ENCODE peak calls at places on chromosome 11, in five cellular contexts. A is AG04450, P is T-helper 1 cell, B is NCI-H187 treated with DMSO at 0.1 percent for 48 hours, I is left ventricle myocardium inferior. T is an unnamed sample.

GRCh38 chr11:75602916-75603315 is 40.9 kb downstream of the SERPINH1 start:
- DNase-seq in I (no peak), B (no peak), A (no peak), P (no peak), T (no peak)

GRCh38 chr11:64344721-64345120 is 4.7 kb downstream of the CCDC88B start:
- DNase-seq in B (no peak), P (no peak), A (no peak), I (no peak), T (no peak)

GRCh38 chr11:45983471-45983845 is 61.0 kb downstream of the LARGE2 start:
- DNase-seq in I (no peak), P (no peak), A (no peak), B (no peak), T (no peak)

GRCh38 chr11:95134491-95134890 is 44.8 kb downstream of the ENDOD1 start:
- DNase-seq in I (no peak), A (no peak), P (no peak), B (no peak), T (peak; percentile 91)

GRCh38 chr11:73759520-73760065 is 1.3 kb downstream of the RAB6A start:
- DNase-seq in P (no peak), I (no peak), A (no peak), B (no peak), T (peak; percentile 27)

GRCh38 chr11:74978041-74978440 is 10.7 kb upstream of the NEU3 start:
- DNase-seq in A (no peak), B (no peak), I (no peak), P (no peak), T (no peak)

GRCh38 chr11:125585486-125585885 is 7.2 kb upstream of the STT3A start:
- DNase-seq in B (no peak), A (no peak), I (no peak), P (no peak), T (no peak)

GRCh38 chr11:1402776-1403620 is 13.3 kb downstream of the BRSK2 start:
- DNase-seq in I (no peak), A (no peak), B (no peak), P (no peak), T (no peak)

GRCh38 chr11:68904458-68904847 is 762 bp downstream of the IGHMBP2 start:
- DNase-seq in P (peak; percentile 9), B (no peak), I (peak; percentile 30), A (no peak), T (no peak)